ENCODE peak calls at places on chromosomes 11 and 22, in five cellular contexts. X is IMR-90, S is kidney, I is neural progenitor cell, O is endodermal cell. A is an unnamed sample.

GRCh38 chr22:31139866-31140716 is at the start of gene PLA2G3:
- DNase-seq in X (peak), S (peak), I (peak), O (peak), A (peak)

GRCh38 chr11:57432714-57433163 is 5.8 kb upstream of the SLC43A3 start:
- DNase-seq in X (peak), S (no peak), I (no peak), O (no peak), A (no peak)

GRCh38 chr11:57277845-57278720 is 41.0 kb upstream of the APLNR start:
- DNase-seq in X (peak), S (peak), I (peak), O (peak), A (peak)

GRCh38 chr22:49968313-49968830 is 7.8 kb downstream of the PIM3 start:
- DNase-seq in X (no peak), S (peak), I (no peak), O (peak), A (no peak)

GRCh38 chr11:66015094-66015881 is 3.5 kb downstream of the CST6 start:
- DNase-seq in X (no peak), S (peak), I (no peak), O (no peak), A (no peak)

GRCh38 chr11:34512810-34513673 is 552 bp downstream of the ELF5 start:
- DNase-seq in X (peak), S (no peak), I (peak), O (peak), A (peak)

GRCh38 chr11:33690290-33691050 is 10.2 kb downstream of the C11orf91 start:
- DNase-seq in X (peak), S (peak), I (no peak), O (no peak), A (no peak)

GRCh38 chr11:113907681-113908080 is 3.1 kb downstream of the HTR3B start:
- DNase-seq in X (no peak), S (no peak), I (no peak), O (peak), A (no peak)

GRCh38 chr11:12889243-12889642 is 119.9 kb upstream of the RASSF10 start:
- DNase-seq in X (peak), S (no peak), I (no peak), O (no peak), A (no peak)

GRCh38 chr11:35491231-35491871 is 34.1 kb downstream of the PAMR1 start:
- DNase-seq in X (peak), S (no peak), I (no peak), O (no peak), A (no peak)

GRCh38 chr11:61332266-61332822 is 561 bp downstream of the DDB1 start:
- DNase-seq in X (peak), S (no peak), I (peak), O (no peak), A (peak)

GRCh38 chr11:126511475-126512115 is 156.1 kb downstream of the ST3GAL4 start:
- DNase-seq in X (no peak), S (no peak), I (no peak), O (peak), A (no peak)

GRCh38 chr11:126510621-126511370 is 155.3 kb downstream of the ST3GAL4 start:
- DNase-seq in X (peak), S (no peak), I (peak), O (peak), A (no peak)

GRCh38 chr11:126514061-126514713 is 158.7 kb downstream of the ST3GAL4 start:
- DNase-seq in X (no peak), S (no peak), I (no peak), O (no peak), A (no peak)

GRCh38 chr11:126512741-126513715 is 157.5 kb downstream of the ST3GAL4 start:
- DNase-seq in X (no peak), S (no peak), I (no peak), O (peak), A (no peak)

GRCh38 chr11:126512251-126512650 is 156.8 kb downstream of the ST3GAL4 start:
- DNase-seq in X (no peak), S (no peak), I (no peak), O (no peak), A (no peak)
- H3K9ac ChIP-seq in X (no peak), S (no peak), I (no peak), O (no peak), A (no peak)

DNA sequence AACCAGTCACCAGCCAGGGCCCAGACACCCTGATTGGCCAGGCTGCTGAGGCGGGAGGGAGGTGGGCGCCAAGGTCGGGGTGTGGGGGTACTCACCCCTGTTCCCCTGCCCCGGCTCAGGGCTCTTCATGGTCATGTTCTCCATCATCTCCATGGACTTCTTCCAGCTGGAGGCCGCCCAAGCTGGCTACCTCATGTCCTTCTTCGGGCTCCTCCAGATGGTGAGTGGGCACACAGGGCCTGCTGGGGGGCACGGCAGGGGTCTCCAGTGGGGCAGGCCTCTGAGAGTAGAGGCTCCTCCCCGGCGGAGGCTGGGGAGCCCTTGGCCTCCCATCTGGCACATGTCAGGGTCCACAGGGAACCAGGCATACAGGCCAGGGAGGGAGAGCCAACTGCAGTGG is 10.0 kb downstream of the PHLDA2 start:
- DNase-seq in X (no peak), S (peak), I (no peak), O (no peak), A (no peak)
- H3K4me3 ChIP-seq in X (no peak), S (no peak), I (no peak), O (no peak), A (no peak)

GRCh38 chr11:120147950-120148270 is 10.0 kb upstream of the TRIM29 start:
- DNase-seq in X (no peak), S (no peak), I (no peak), O (no peak), A (no peak)
- H3K9ac ChIP-seq in X (no peak), S (no peak), I (no peak), O (no peak), A (no peak)

GRCh38 chr22:39146256-39147101 is 6.0 kb downstream of the CBX7 start:
- DNase-seq in X (no peak), S (no peak), I (no peak), O (peak), A (no peak)

GRCh38 chr22:39149915-39150847 is 2.3 kb downstream of the CBX7 start:
- DNase-seq in X (no peak), S (no peak), I (peak), O (peak), A (no peak)

GRCh38 chr22:39148024-39148726 is 4.3 kb downstream of the CBX7 start:
- DNase-seq in X (no peak), S (no peak), I (no peak), O (peak), A (no peak)

GRCh38 chr22:39148727-39149535 is 3.5 kb downstream of the CBX7 start:
- DNase-seq in X (no peak), S (no peak), I (peak), O (peak), A (no peak)

DNA sequence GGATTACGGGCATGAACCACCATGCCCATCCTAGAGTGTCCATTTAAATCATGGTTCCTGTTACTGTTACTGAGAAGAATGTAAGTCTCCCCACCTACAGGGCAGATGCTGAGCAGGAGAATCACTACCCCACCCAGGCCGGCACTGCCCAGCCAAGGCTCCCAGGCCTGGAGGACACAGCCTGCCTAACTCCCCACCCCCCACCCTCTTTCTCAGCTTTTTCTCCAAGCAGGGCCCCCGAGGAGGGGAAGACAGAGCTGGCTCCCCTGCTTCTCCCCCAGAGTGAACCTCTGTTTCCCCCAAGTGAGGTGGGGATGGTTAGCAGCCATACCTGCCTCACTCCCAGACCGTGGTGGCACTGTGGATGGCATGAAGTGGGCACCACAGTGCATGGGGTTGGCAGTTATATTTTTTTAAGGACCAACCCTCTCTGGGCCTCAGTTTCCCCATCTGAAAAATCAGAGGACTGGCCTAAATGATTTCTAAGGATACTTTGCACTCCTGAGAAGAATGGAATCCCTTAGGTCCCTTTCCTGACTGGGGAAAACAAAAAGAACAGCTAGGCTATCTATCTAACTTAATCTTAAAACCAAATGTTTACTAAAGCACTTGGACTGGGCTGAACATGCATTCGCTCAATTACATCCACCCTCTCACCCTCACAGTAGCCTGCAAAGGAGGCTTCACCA is 5.0 kb downstream of the CBX7 start:
- DNase-seq in X (no peak), S (no peak), I (no peak), O (no peak), A (no peak)
- H3K4me3 ChIP-seq in X (no peak), S (no peak), I (no peak), O (peak), A (no peak)

DNA sequence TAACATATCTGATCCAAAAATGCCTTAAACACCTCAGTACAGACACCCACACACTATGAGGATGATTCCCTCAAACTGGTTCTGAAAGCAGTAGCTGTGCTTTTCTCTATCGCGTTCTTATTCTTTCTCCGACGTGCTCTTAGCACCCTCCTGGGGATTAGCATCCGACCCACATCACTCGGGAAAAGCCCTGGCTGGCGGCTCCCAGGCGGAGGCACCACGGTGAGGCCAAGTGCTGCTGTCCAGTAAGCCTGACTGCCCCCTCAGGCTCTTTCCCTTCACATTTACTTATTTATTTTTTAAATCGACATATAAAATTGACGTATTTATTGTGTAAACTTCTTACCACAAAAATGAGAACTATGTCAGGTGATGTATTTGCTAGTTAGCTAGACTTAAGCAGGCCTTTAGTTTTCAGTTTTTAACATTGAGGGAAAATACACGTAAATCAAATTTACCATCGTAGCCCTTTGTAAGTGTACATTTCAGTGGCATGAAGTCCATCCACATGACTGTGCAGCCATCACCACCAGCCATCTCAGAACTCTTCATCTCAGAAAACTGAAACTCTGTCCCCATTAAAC is 19.2 kb downstream of the TBX1 start:
- DNase-seq in X (peak), S (peak), I (peak), O (no peak), A (no peak)
- H3K9ac ChIP-seq in X (no peak), S (no peak), I (no peak), O (no peak), A (no peak)

A was measured in NT2/D1.